ENCODE peak calls at places on chromosomes 6 and 20, in six cellular contexts. J is sigmoid colon, I is cardiac muscle cell, E is AG04450, R is stomach, A is fibroblast of pulmonary artery. K is an unnamed sample.

GRCh38 chr6:165243801-165244200 is 65.6 kb downstream of the C6orf118 start:
- DNase-seq in J (no peak), I (no peak), E (no peak), R (no peak), A (no peak), K (no peak)

GRCh38 chr6:142943746-142944125 is 1.2 kb downstream of the HIVEP2 start:
- DNase-seq in J (no peak), I (peak; percentile 62), E (no peak), R (no peak), A (peak; percentile 70), K (no peak)

GRCh38 chr20:44208770-44209169 is 1.8 kb downstream of the OSER1 start:
- DNase-seq in J (no peak), I (peak; percentile 12), E (no peak), R (no peak), A (no peak), K (no peak)

GRCh38 chr6:158064725-158065251 is 83.1 kb downstream of the SYNJ2 start:
- DNase-seq in J (no peak), I (no peak), E (no peak), R (no peak), A (no peak), K (no peak)

GRCh38 chr6:156131221-156131903 is 645.8 kb upstream of the ARID1B start:
- DNase-seq in J (no peak), I (no peak), E (no peak), R (no peak), A (no peak), K (no peak)

GRCh38 chr6:105302617-105303128 is 100.2 kb downstream of the PREP start:
- DNase-seq in J (no peak), I (no peak), E (no peak), R (no peak), A (no peak), K (no peak)

GRCh38 chr6:163338671-163339405 is 75.7 kb upstream of the QKI start:
- DNase-seq in J (no peak), I (peak; percentile 60), E (no peak), R (no peak), A (peak; percentile 61), K (peak; percentile 33)

GRCh38 chr6:53680489-53680888 is 14.9 kb upstream of the KLHL31 start:
- DNase-seq in J (no peak), I (no peak), E (no peak), R (no peak), A (no peak), K (no peak)

GRCh38 chr20:38157635-38158495 is 7.2 kb downstream of the TGM2 start:
- DNase-seq in J (no peak), I (peak; percentile 43), E (no peak), R (no peak), A (peak; percentile 68), K (no peak)

GRCh38 chr6:14876778-14877613 is 368.9 kb upstream of the JARID2 start:
- DNase-seq in J (no peak), I (peak; percentile 88), E (peak; percentile 48), R (no peak), A (peak; percentile 91), K (peak; percentile 34)

GRCh38 chr20:46772901-46773300 is 63.5 kb downstream of the SLC2A10 start:
- DNase-seq in J (no peak), I (no peak), E (no peak), R (no peak), A (no peak), K (no peak)

GRCh38 chr20:47210470-47210869 is 146.0 kb downstream of the ZMYND8 start:
- DNase-seq in J (no peak), I (no peak), E (no peak), R (no peak), A (no peak), K (no peak)

GRCh38 chr20:32190608-32191415 is 16.7 kb downstream of the PLAGL2 start:
- DNase-seq in J (no peak), I (no peak), E (no peak), R (no peak), A (no peak), K (no peak)

GRCh38 chr6:4848382-4849068 is 72.3 kb downstream of the CDYL start:
- DNase-seq in J (no peak), I (no peak), E (no peak), R (peak; percentile 49), A (peak; percentile 11), K (no peak)

GRCh38 chr6:85081102-85081501 is 316.7 kb upstream of the TBX18 start:
- DNase-seq in J (no peak), I (no peak), E (no peak), R (no peak), A (no peak), K (no peak)

GRCh38 chr6:83055366-83055964 is 10.2 kb downstream of the UBE3D start:
- DNase-seq in J (no peak), I (peak; percentile 66), E (no peak), R (peak; percentile 44), A (peak; percentile 66), K (no peak)

GRCh38 chr6:154995241-154996162 is at the start of gene TIAM2:
- DNase-seq in J (no peak), I (peak; percentile 29), E (no peak), R (no peak), A (no peak), K (no peak)

GRCh38 chr6:136330634-136331033 is 41.0 kb upstream of the BCLAF1 start:
- DNase-seq in J (no peak), I (no peak), E (no peak), R (no peak), A (no peak), K (no peak)

GRCh38 chr20:56418385-56418861 is 6.4 kb downstream of the CASS4 start:
- DNase-seq in J (no peak), I (peak; percentile 14), E (no peak), R (no peak), A (peak; percentile 35), K (no peak)

DNA sequence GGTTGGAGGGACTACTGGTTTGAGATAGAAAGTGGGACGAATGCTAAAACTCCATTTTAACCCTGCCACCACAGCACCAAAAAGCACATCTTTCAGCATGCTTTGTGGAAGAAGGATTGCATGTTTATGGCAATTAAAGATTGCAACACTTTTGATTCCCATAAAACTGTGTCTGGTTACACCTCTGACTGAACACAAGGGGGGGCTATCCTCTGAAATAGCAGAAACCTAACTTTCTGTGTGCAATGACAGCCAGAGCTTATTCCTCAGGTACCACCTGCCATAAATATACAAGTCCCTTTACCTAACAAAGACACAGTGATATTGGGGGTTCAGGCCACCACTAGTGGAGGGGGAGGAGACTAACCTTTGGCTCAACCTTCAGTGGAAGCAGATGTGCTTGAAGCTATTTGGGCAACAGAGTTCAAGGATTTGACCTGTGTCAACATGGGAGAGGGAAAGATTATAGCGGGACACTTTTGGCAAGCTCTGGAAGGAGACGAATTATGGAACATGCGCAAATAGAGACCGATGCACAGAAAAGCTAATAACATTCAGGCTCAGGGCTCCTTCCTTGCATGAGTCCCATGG is 9.6 kb upstream of the PLG start:
- DNase-seq in J (no peak), I (no peak), E (no peak), R (no peak), A (no peak), K (no peak)
- TF ChIP-seq CTCF in J (no peak), I (no peak), E (no peak), R (no peak), A (no peak), K (no peak)

DNA sequence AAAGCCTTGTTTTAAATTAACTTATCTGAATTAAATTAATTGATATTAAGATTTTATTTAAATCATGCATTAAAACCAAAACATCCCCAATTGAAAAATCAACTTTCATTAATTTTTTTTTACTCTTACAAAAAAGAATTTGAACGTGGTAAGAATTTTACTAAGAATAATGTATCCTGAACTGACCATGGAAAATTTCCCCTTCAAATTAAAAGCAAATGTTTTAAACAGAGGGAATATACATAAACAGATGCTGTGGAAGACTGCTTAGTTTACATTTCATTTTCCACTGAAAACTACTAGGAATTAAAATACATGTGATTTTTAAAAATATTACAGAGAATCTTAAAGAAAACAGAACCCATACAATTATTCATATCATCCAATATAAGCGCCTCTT is 2.3 kb downstream of the RNF24 start:
- DNase-seq in J (no peak), I (no peak), E (no peak), R (no peak), A (no peak), K (no peak)
- H3K4me3 ChIP-seq in J (no peak overlapping the region), I (no peak overlapping the region), E (peak overlapping the region; percentile 2), R (no peak overlapping the region), A (peak overlapping the region; percentile 93), K (no peak overlapping the region)

GRCh38 chr6:7145269-7146078 is 37.7 kb downstream of the RREB1 start:
- DNase-seq in J (no peak), I (no peak), E (no peak), R (peak; percentile 56), A (no peak), K (no peak)

GRCh38 chr6:7142228-7142801 is 34.6 kb downstream of the RREB1 start:
- DNase-seq in J (no peak), I (no peak), E (no peak), R (no peak), A (no peak), K (no peak)

GRCh38 chr6:7140631-7141366 is 33.0 kb downstream of the RREB1 start:
- DNase-seq in J (peak; percentile 95), I (peak; percentile 81), E (no peak), R (peak; percentile 90), A (peak; percentile 70), K (no peak)

GRCh38 chr6:7144810-7145209 is 37.0 kb downstream of the RREB1 start:
- DNase-seq in J (no peak), I (peak; percentile 25), E (no peak), R (no peak), A (no peak), K (no peak)

DNA sequence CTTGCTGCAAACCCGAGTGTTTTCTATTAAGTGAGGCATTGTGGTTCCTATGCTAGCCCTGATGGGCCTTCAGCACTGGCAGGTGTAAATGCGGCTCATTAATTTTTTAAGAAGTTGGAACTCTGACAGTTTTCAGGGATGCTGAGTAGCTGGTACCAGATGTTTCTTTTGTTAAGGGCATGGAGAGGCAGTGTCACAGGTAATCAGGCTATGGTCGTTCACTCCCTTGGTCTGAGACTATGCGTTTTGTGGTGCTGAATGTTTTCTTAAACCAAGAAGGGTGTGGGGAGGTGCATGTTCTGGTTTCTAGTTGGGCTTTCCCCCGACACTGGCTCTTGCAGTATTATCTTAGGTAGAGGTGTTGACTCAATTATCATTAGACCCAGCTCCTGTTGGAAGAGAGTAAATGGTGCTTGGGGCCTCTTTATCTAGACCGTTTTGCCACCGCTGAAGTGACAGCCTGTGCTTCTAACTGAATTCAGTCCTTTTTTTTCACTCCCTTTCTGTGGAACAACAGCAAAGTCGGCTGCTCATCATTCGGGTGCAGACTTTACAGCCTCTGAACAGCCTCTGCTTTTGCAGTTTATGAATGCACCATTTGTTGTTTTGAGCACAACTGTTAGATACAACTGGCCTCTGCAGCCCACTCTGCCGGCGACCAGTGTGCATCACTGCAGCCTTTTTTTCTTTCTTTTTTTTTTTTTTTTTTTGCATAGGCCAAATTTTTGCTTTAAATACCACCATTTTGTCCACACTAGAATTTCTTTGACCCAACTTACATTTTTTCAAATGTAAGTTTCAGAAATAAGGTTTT is 35.6 kb downstream of the RREB1 start:
- DNase-seq in J (no peak), I (peak; percentile 52), E (no peak), R (no peak), A (peak; percentile 41), K (no peak)
- TF ChIP-seq CTCF in J (no peak), I (peak; percentile 28), E (peak; percentile 40), R (no peak), A (peak; percentile 43), K (peak; percentile 19)

DNA sequence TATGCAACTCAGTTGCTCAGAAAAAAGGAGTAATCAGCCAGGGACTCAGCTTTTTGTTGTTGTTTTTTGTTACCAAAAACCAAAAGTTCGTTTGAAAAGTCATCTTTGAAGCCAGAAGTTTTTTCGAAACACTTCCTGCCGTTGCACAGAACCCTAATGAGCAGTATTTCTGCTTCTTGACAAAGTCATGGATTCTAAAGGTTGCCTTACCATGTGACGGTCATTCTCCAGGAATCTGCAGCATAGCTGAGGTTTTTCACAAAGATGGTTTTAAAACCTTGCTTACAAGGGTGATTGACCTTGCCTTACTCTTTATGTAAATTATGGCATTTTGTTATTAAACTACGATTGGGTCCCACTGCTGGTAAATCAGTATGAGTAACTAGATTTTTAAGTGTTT is 2.0 kb downstream of the RAB32 start:
- DNase-seq in J (no peak), I (peak; percentile 57), E (no peak), R (no peak), A (peak; percentile 57), K (no peak)
- H3K4me3 ChIP-seq in J (no peak overlapping the region), I (no peak overlapping the region), E (peak overlapping the region; percentile 93), R (peak overlapping the region; percentile 59), A (peak overlapping the region; percentile 86), K (peak overlapping the region; percentile 85)